ENCODE peak calls at places on chromosomes 5 and 9, in seven cellular contexts. One of them, this sample, is unnamed.

GRCh38 chr9:108811944-108812343 is 43.8 kb downstream of the ACTL7B start:
- DNase-seq in OCI-LY7: no peak
- DNase-seq in astrocyte of the spinal cord: no peak
- DNase-seq in fibroblast of mammary gland: no peak
- DNase-seq in dorsolateral prefrontal cortex: no peak
- DNase-seq in fibroblast of villous mesenchyme: no peak
- DNase-seq in fibroblast of lung: no peak
- DNase-seq in this sample: no peak

GRCh38 chr5:145752947-145753346 is 82.2 kb downstream of the PRELID2 start:
- DNase-seq in astrocyte of the spinal cord: peak; percentile 71
- DNase-seq in fibroblast of lung: peak; percentile 65
- DNase-seq in dorsolateral prefrontal cortex: no peak
- DNase-seq in OCI-LY7: no peak
- DNase-seq in fibroblast of villous mesenchyme: peak; percentile 12
- DNase-seq in fibroblast of mammary gland: peak; percentile 66
- DNase-seq in this sample: peak; percentile 74

GRCh38 chr9:117035546-117035945 is 348.4 kb downstream of the TRIM32 start:
- DNase-seq in astrocyte of the spinal cord: no peak
- DNase-seq in dorsolateral prefrontal cortex: no peak
- DNase-seq in fibroblast of mammary gland: no peak
- DNase-seq in fibroblast of villous mesenchyme: no peak
- DNase-seq in OCI-LY7: no peak
- DNase-seq in fibroblast of lung: no peak
- DNase-seq in this sample: no peak

GRCh38 chr5:321233-321725 is at the start of gene AHRR:
- DNase-seq in fibroblast of mammary gland: peak; percentile 44
- DNase-seq in fibroblast of lung: peak; percentile 53
- DNase-seq in astrocyte of the spinal cord: peak; percentile 47
- DNase-seq in OCI-LY7: no peak
- DNase-seq in fibroblast of villous mesenchyme: peak; percentile 66
- DNase-seq in dorsolateral prefrontal cortex: no peak
- DNase-seq in this sample: peak; percentile 94

GRCh38 chr5:138102454-138103320 is 18.9 kb downstream of the WNT8A start:
- DNase-seq in OCI-LY7: peak; percentile 54
- DNase-seq in astrocyte of the spinal cord: no peak
- DNase-seq in fibroblast of villous mesenchyme: no peak
- DNase-seq in dorsolateral prefrontal cortex: no peak
- DNase-seq in fibroblast of mammary gland: no peak
- DNase-seq in fibroblast of lung: no peak
- DNase-seq in this sample: no peak

GRCh38 chr9:15505927-15506326 is 4.8 kb downstream of the PSIP1 start:
- DNase-seq in fibroblast of lung: no peak
- DNase-seq in dorsolateral prefrontal cortex: no peak
- DNase-seq in astrocyte of the spinal cord: no peak
- DNase-seq in fibroblast of mammary gland: no peak
- DNase-seq in OCI-LY7: peak; percentile 22
- DNase-seq in fibroblast of villous mesenchyme: no peak
- DNase-seq in this sample: no peak

GRCh38 chr9:135147938-135148337 is 60.5 kb downstream of the OLFM1 start:
- DNase-seq in fibroblast of lung: no peak
- DNase-seq in fibroblast of villous mesenchyme: no peak
- DNase-seq in fibroblast of mammary gland: no peak
- DNase-seq in astrocyte of the spinal cord: no peak
- DNase-seq in OCI-LY7: no peak
- DNase-seq in dorsolateral prefrontal cortex: no peak
- DNase-seq in this sample: no peak

GRCh38 chr5:143397302-143398052 is 6.0 kb downstream of the NR3C1 start:
- DNase-seq in dorsolateral prefrontal cortex: no peak
- DNase-seq in fibroblast of mammary gland: peak; percentile 28
- DNase-seq in fibroblast of lung: no peak
- DNase-seq in fibroblast of villous mesenchyme: no peak
- DNase-seq in OCI-LY7: no peak
- DNase-seq in astrocyte of the spinal cord: peak; percentile 45
- DNase-seq in this sample: no peak

GRCh38 chr5:170885281-170885680 is 23.5 kb downstream of the RANBP17 start:
- DNase-seq in OCI-LY7: no peak
- DNase-seq in fibroblast of mammary gland: no peak
- DNase-seq in fibroblast of lung: peak; percentile 33
- DNase-seq in fibroblast of villous mesenchyme: peak; percentile 65
- DNase-seq in astrocyte of the spinal cord: no peak
- DNase-seq in dorsolateral prefrontal cortex: no peak
- DNase-seq in this sample: peak; percentile 67

GRCh38 chr5:94153736-94154450 is 412.5 kb upstream of the POU5F2 start:
- DNase-seq in fibroblast of villous mesenchyme: no peak
- DNase-seq in fibroblast of mammary gland: peak; percentile 60
- DNase-seq in astrocyte of the spinal cord: peak; percentile 19
- DNase-seq in OCI-LY7: no peak
- DNase-seq in dorsolateral prefrontal cortex: peak; percentile 24
- DNase-seq in fibroblast of lung: peak; percentile 76
- DNase-seq in this sample: peak; percentile 14

GRCh38 chr5:169350016-169350415 is 49.1 kb upstream of the SLIT3 start:
- DNase-seq in fibroblast of villous mesenchyme: peak; percentile 24
- DNase-seq in astrocyte of the spinal cord: peak; percentile 71
- DNase-seq in fibroblast of mammary gland: peak; percentile 79
- DNase-seq in fibroblast of lung: peak; percentile 95
- DNase-seq in dorsolateral prefrontal cortex: no peak
- DNase-seq in OCI-LY7: no peak
- DNase-seq in this sample: peak; percentile 71

GRCh38 chr5:113043491-113043931 is 66.9 kb downstream of the DCP2 start:
- DNase-seq in fibroblast of villous mesenchyme: no peak
- DNase-seq in OCI-LY7: peak; percentile 37
- DNase-seq in dorsolateral prefrontal cortex: no peak
- DNase-seq in fibroblast of lung: peak; percentile 51
- DNase-seq in fibroblast of mammary gland: peak; percentile 64
- DNase-seq in astrocyte of the spinal cord: peak; percentile 35
- DNase-seq in this sample: no peak

GRCh38 chr9:35660966-35661413 is 2.9 kb downstream of the CCDC107 start:
- DNase-seq in dorsolateral prefrontal cortex: peak; percentile 38
- DNase-seq in astrocyte of the spinal cord: peak; percentile 49
- DNase-seq in fibroblast of lung: no peak
- DNase-seq in fibroblast of villous mesenchyme: peak; percentile 65
- DNase-seq in OCI-LY7: no peak
- DNase-seq in fibroblast of mammary gland: peak; percentile 58
- DNase-seq in this sample: peak; percentile 61

GRCh38 chr9:78221425-78221824 is 14.4 kb upstream of the CEP78 start:
- DNase-seq in dorsolateral prefrontal cortex: no peak
- DNase-seq in astrocyte of the spinal cord: no peak
- DNase-seq in fibroblast of villous mesenchyme: no peak
- DNase-seq in fibroblast of mammary gland: peak; percentile 58
- DNase-seq in OCI-LY7: no peak
- DNase-seq in fibroblast of lung: no peak
- DNase-seq in this sample: peak; percentile 43

GRCh38 chr5:170498811-170499210 is 5.0 kb upstream of the KCNIP1 start:
- DNase-seq in fibroblast of lung: no peak
- DNase-seq in fibroblast of mammary gland: no peak
- DNase-seq in OCI-LY7: no peak
- DNase-seq in astrocyte of the spinal cord: no peak
- DNase-seq in fibroblast of villous mesenchyme: no peak
- DNase-seq in dorsolateral prefrontal cortex: no peak
- DNase-seq in this sample: no peak

GRCh38 chr9:134066923-134067851 is 639 bp downstream of the BRD3 start:
- DNase-seq in astrocyte of the spinal cord: no peak
- DNase-seq in dorsolateral prefrontal cortex: no peak
- DNase-seq in OCI-LY7: peak; percentile 47
- DNase-seq in fibroblast of villous mesenchyme: peak; percentile 33
- DNase-seq in fibroblast of mammary gland: peak; percentile 15
- DNase-seq in fibroblast of lung: peak; percentile 36
- DNase-seq in this sample: peak; percentile 62

GRCh38 chr9:124664143-124664542 is 107.0 kb downstream of the NR6A1 start:
- DNase-seq in fibroblast of mammary gland: peak; percentile 9
- DNase-seq in OCI-LY7: no peak
- DNase-seq in dorsolateral prefrontal cortex: no peak
- DNase-seq in astrocyte of the spinal cord: no peak
- DNase-seq in fibroblast of villous mesenchyme: no peak
- DNase-seq in fibroblast of lung: peak; percentile 42
- DNase-seq in this sample: no peak

GRCh38 chr9:124660341-124660801 is 110.7 kb downstream of the NR6A1 start:
- DNase-seq in astrocyte of the spinal cord: peak; percentile 81
- DNase-seq in OCI-LY7: peak; percentile 16
- DNase-seq in fibroblast of mammary gland: peak; percentile 48
- DNase-seq in fibroblast of villous mesenchyme: peak; percentile 70
- DNase-seq in fibroblast of lung: peak; percentile 81
- DNase-seq in dorsolateral prefrontal cortex: peak; percentile 61
- DNase-seq in this sample: peak; percentile 68

GRCh38 chr9:124663046-124663961 is 107.8 kb downstream of the NR6A1 start:
- DNase-seq in fibroblast of villous mesenchyme: no peak
- DNase-seq in OCI-LY7: no peak
- DNase-seq in dorsolateral prefrontal cortex: no peak
- DNase-seq in fibroblast of lung: peak; percentile 54
- DNase-seq in astrocyte of the spinal cord: peak; percentile 37
- DNase-seq in fibroblast of mammary gland: no peak
- DNase-seq in this sample: no peak

GRCh38 chr9:124661184-124661755 is 109.8 kb downstream of the NR6A1 start:
- DNase-seq in OCI-LY7: no peak
- DNase-seq in fibroblast of lung: peak; percentile 40
- DNase-seq in dorsolateral prefrontal cortex: no peak
- DNase-seq in fibroblast of mammary gland: no peak
- DNase-seq in fibroblast of villous mesenchyme: no peak
- DNase-seq in astrocyte of the spinal cord: peak; percentile 27
- DNase-seq in this sample: peak; percentile 29

DNA sequence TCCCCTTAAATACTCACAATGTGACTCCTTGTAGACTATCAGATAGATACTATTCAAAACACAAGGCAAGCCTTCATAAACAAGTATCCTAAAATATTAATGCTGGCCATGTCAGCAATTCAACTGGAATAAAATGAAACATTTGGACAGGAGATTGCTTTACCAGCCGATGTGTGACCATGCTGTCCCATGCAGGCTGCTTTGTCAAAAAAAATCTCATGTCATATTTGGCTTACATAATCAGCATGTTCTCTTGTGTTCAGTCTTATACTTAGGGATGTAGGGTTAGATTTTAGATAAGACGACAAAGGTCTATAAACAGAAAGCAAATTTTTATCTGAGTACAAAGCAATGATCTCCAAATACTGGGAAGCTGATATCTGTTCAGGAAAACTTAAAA is 108.5 kb downstream of the NR6A1 start:
- DNase-seq in OCI-LY7: no peak
- DNase-seq in fibroblast of villous mesenchyme: no peak
- DNase-seq in astrocyte of the spinal cord: no peak
- DNase-seq in fibroblast of mammary gland: no peak
- DNase-seq in fibroblast of lung: no peak
- DNase-seq in dorsolateral prefrontal cortex: no peak
- DNase-seq in this sample: no peak
- H3K4me3 ChIP-seq in OCI-LY7: no peak overlapping the region
- H3K4me3 ChIP-seq in fibroblast of villous mesenchyme: no peak overlapping the region
- H3K4me3 ChIP-seq in astrocyte of the spinal cord: no peak overlapping the region
- H3K4me3 ChIP-seq in fibroblast of mammary gland: no peak overlapping the region
- H3K4me3 ChIP-seq in fibroblast of lung: no peak overlapping the region
- H3K4me3 ChIP-seq in dorsolateral prefrontal cortex: no peak overlapping the region
- H3K4me3 ChIP-seq in this sample: no peak overlapping the region

GRCh38 chr9:129143461-129143927 is 32.3 kb downstream of the PTPA start:
- DNase-seq in fibroblast of lung: peak; percentile 91
- DNase-seq in dorsolateral prefrontal cortex: no peak
- DNase-seq in fibroblast of mammary gland: peak; percentile 62
- DNase-seq in astrocyte of the spinal cord: peak; percentile 73
- DNase-seq in OCI-LY7: peak; percentile 77
- DNase-seq in fibroblast of villous mesenchyme: peak; percentile 92
- DNase-seq in this sample: peak; percentile 41

GRCh38 chr9:129148463-129149204 is 29.4 kb downstream of the IER5L start:
- DNase-seq in fibroblast of villous mesenchyme: no peak
- DNase-seq in fibroblast of lung: no peak
- DNase-seq in fibroblast of mammary gland: no peak
- DNase-seq in OCI-LY7: peak; percentile 60
- DNase-seq in dorsolateral prefrontal cortex: no peak
- DNase-seq in astrocyte of the spinal cord: no peak
- DNase-seq in this sample: no peak

GRCh38 chr9:129146441-129146933 is 31.6 kb downstream of the IER5L start:
- DNase-seq in OCI-LY7: no peak
- DNase-seq in dorsolateral prefrontal cortex: peak; percentile 24
- DNase-seq in fibroblast of lung: peak; percentile 64
- DNase-seq in fibroblast of mammary gland: peak; percentile 30
- DNase-seq in fibroblast of villous mesenchyme: peak; percentile 31
- DNase-seq in astrocyte of the spinal cord: no peak
- DNase-seq in this sample: no peak

GRCh38 chr9:129145316-129145715 is 32.7 kb downstream of the IER5L start:
- DNase-seq in fibroblast of lung: peak; percentile 25
- DNase-seq in fibroblast of mammary gland: peak; percentile 65
- DNase-seq in fibroblast of villous mesenchyme: peak; percentile 13
- DNase-seq in astrocyte of the spinal cord: no peak
- DNase-seq in OCI-LY7: no peak
- DNase-seq in dorsolateral prefrontal cortex: no peak
- DNase-seq in this sample: no peak

GRCh38 chr9:129145841-129146292 is 32.2 kb downstream of the IER5L start:
- DNase-seq in fibroblast of mammary gland: peak; percentile 97
- DNase-seq in fibroblast of villous mesenchyme: peak; percentile 96
- DNase-seq in astrocyte of the spinal cord: peak; percentile 98
- DNase-seq in dorsolateral prefrontal cortex: no peak
- DNase-seq in fibroblast of lung: peak; percentile 97
- DNase-seq in OCI-LY7: no peak
- DNase-seq in this sample: peak; percentile 69
- H3K4me3 ChIP-seq in fibroblast of mammary gland: no peak overlapping the region
- H3K4me3 ChIP-seq in fibroblast of villous mesenchyme: no peak overlapping the region
- H3K4me3 ChIP-seq in astrocyte of the spinal cord: no peak overlapping the region
- H3K4me3 ChIP-seq in dorsolateral prefrontal cortex: no peak overlapping the region
- H3K4me3 ChIP-seq in fibroblast of lung: no peak overlapping the region
- H3K4me3 ChIP-seq in OCI-LY7: no peak overlapping the region
- H3K4me3 ChIP-seq in this sample: peak overlapping the region; percentile 15

GRCh38 chr5:109412981-109413402 is 3.2 kb upstream of the PJA2 start:
- DNase-seq in dorsolateral prefrontal cortex: no peak
- DNase-seq in fibroblast of lung: peak; percentile 15
- DNase-seq in astrocyte of the spinal cord: no peak
- DNase-seq in fibroblast of villous mesenchyme: no peak
- DNase-seq in OCI-LY7: no peak
- DNase-seq in fibroblast of mammary gland: no peak
- DNase-seq in this sample: no peak
- H3K4me3 ChIP-seq in dorsolateral prefrontal cortex: no peak overlapping the region
- H3K4me3 ChIP-seq in fibroblast of lung: no peak overlapping the region
- H3K4me3 ChIP-seq in astrocyte of the spinal cord: no peak overlapping the region
- H3K4me3 ChIP-seq in fibroblast of villous mesenchyme: no peak overlapping the region
- H3K4me3 ChIP-seq in OCI-LY7: no peak overlapping the region
- H3K4me3 ChIP-seq in fibroblast of mammary gland: no peak overlapping the region
- H3K4me3 ChIP-seq in this sample: no peak overlapping the region

DNA sequence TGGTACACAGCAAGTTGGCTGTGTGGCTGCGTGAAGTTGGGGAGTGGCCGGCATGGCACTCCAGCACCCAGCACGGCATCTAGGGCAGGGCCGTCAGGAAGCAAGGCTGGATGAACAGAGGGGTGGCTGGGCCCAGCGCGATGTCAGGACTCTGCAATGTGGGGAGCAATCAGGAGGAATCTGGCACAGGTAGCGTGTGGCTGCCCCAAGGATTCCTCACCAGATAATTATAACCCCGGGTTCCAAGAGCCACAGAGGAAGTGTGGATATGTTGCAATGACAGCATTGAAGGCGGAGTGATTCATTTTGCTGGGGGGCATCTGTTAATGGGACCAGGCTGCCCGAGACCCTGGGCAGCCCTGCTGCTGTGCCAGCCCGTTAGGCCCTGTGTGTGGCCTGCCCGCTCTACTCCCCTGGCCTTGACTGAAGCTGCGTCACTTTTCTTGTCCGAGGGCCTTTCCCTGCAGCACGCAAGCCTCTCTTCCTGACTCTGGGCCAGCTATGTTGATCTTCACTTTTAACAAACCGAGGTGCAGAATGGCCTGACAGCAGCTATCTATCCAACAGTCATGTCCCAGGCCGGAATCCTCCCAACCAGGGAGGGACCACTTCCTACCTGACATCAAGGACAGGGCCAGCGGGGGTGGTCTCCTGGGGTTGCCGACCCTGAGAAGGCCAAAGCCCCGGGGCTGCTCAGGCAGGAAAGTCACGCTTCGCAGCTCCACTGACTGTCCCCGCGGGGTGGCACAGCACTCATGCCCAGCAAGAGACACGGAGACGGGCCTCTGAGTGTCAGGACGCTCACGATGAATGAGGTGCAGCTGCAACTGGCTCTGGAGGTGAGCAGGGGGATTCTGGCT is 118.0 kb upstream of the PHYKPL start:
- DNase-seq in OCI-LY7: no peak
- DNase-seq in astrocyte of the spinal cord: no peak
- DNase-seq in dorsolateral prefrontal cortex: no peak
- DNase-seq in fibroblast of mammary gland: no peak
- DNase-seq in fibroblast of lung: no peak
- DNase-seq in fibroblast of villous mesenchyme: no peak
- DNase-seq in this sample: peak; percentile 1
- H3K4me3 ChIP-seq in OCI-LY7: no peak overlapping the region
- H3K4me3 ChIP-seq in astrocyte of the spinal cord: no peak overlapping the region
- H3K4me3 ChIP-seq in dorsolateral prefrontal cortex: no peak overlapping the region
- H3K4me3 ChIP-seq in fibroblast of mammary gland: no peak overlapping the region
- H3K4me3 ChIP-seq in fibroblast of lung: no peak overlapping the region
- H3K4me3 ChIP-seq in fibroblast of villous mesenchyme: no peak overlapping the region
- H3K4me3 ChIP-seq in this sample: no peak overlapping the region